ENCODE peak calls at places on chromosomes 6 and 20, in six cellular contexts. I, T, Q, G, X and U are unnamed samples.

GRCh38 chr20:44785768-44786167 is 24.6 kb downstream of the RIMS4 start:
- DNase-seq in I (no peak), T (no peak), Q (no peak), G (no peak), X (no peak), U (no peak)

GRCh38 chr6:33862536-33862935 is 58.7 kb upstream of the MLN start:
- DNase-seq in I (no peak), T (no peak), Q (no peak), G (no peak), X (no peak), U (no peak)

GRCh38 chr20:36092424-36093024 is 62.0 kb upstream of the EPB41L1 start:
- DNase-seq in I (no peak), T (no peak), Q (no peak), G (peak; percentile 9), X (no peak), U (no peak)

GRCh38 chr20:7399575-7399974 is 540.7 kb downstream of the HAO1 start:
- DNase-seq in I (no peak), T (no peak), Q (no peak), G (no peak), X (no peak), U (no peak)

GRCh38 chr6:37486440-37486839 is 13.3 kb downstream of the CCDC167 start:
- DNase-seq in I (no peak), T (no peak), Q (no peak), G (no peak), X (no peak), U (no peak)

GRCh38 chr6:111113731-111114438 is 26.6 kb downstream of the SLC16A10 start:
- DNase-seq in I (no peak), T (peak; percentile 61), Q (peak; percentile 39), G (no peak), X (no peak), U (no peak)

GRCh38 chr6:155174576-155175174 is 89.1 kb upstream of the CLDN20 start:
- DNase-seq in I (peak; percentile 91), T (peak; percentile 70), Q (peak; percentile 86), G (peak; percentile 64), X (peak; percentile 61), U (peak; percentile 97)

GRCh38 chr6:137661601-137662000 is 167.4 kb upstream of the OLIG3 start:
- DNase-seq in I (no peak), T (no peak), Q (no peak), G (peak; percentile 20), X (no peak), U (no peak)

GRCh38 chr20:51382986-51383821 is 159.3 kb downstream of the NFATC2 start:
- DNase-seq in I (peak; percentile 13), T (no peak), Q (no peak), G (no peak), X (no peak), U (no peak)

GRCh38 chr20:49700411-49701185 is 13.1 kb downstream of the B4GALT5 start:
- DNase-seq in I (no peak), T (peak; percentile 36), Q (peak; percentile 46), G (no peak), X (peak; percentile 60), U (no peak)

GRCh38 chr6:151059612-151060095 is 180.1 kb upstream of the AKAP12 start:
- DNase-seq in I (no peak), T (no peak), Q (no peak), G (no peak), X (no peak), U (no peak)

GRCh38 chr6:167485186-167485978 is 160.5 kb downstream of the TTLL2 start:
- DNase-seq in I (no peak), T (no peak), Q (peak; percentile 59), G (no peak), X (no peak), U (no peak)

GRCh38 chr20:52494244-52494643 is 302.7 kb upstream of the ZFP64 start:
- DNase-seq in I (no peak), T (peak; percentile 94), Q (peak; percentile 12), G (no peak), X (peak; percentile 69), U (no peak)

GRCh38 chr6:28693751-28694443 is 168.2 kb downstream of the GPX5 start:
- DNase-seq in I (no peak), T (no peak), Q (peak; percentile 37), G (no peak), X (no peak), U (no peak)

GRCh38 chr20:53738039-53738944 is 144.7 kb upstream of the ZNF217 start:
- DNase-seq in I (peak; percentile 11), T (peak; percentile 79), Q (peak; percentile 63), G (no peak), X (peak; percentile 83), U (no peak)

GRCh38 chr6:138499303-138499991 is at the start of gene NHSL1:
- DNase-seq in I (no peak), T (no peak), Q (peak; percentile 49), G (no peak), X (peak; percentile 18), U (no peak)

GRCh38 chr6:13336553-13336952 is 8.2 kb upstream of the TBC1D7 start:
- DNase-seq in I (peak; percentile 45), T (peak; percentile 86), Q (peak; percentile 85), G (peak; percentile 54), X (peak; percentile 93), U (peak; percentile 69)

GRCh38 chr6:358847-359246 is 32.7 kb upstream of the IRF4 start:
- DNase-seq in I (no peak), T (no peak), Q (no peak), G (no peak), X (no peak), U (no peak)

GRCh38 chr6:135498178-135498841 is 770 bp upstream of the AHI1 start:
- DNase-seq in I (peak; percentile 79), T (peak; percentile 88), Q (peak; percentile 81), G (peak; percentile 73), X (peak; percentile 70), U (peak; percentile 70)

GRCh38 chr6:28657367-28657755 is 131.7 kb downstream of the GPX5 start:
- DNase-seq in I (no peak), T (no peak), Q (peak; percentile 14), G (no peak), X (no peak), U (no peak)

GRCh38 chr6:139996253-139996834 is 621.9 kb upstream of the CITED2 start:
- DNase-seq in I (no peak), T (no peak), Q (no peak), G (peak; percentile 4), X (no peak), U (no peak)

GRCh38 chr20:63252157-63252780 is 2.0 kb downstream of the NKAIN4 start:
- DNase-seq in I (no peak), T (no peak), Q (peak; percentile 70), G (no peak), X (no peak), U (no peak)

GRCh38 chr20:45945678-45946148 is 11.2 kb downstream of the PCIF1 start:
- DNase-seq in I (no peak), T (no peak), Q (no peak), G (no peak), X (no peak), U (no peak)

GRCh38 chr20:50304883-50305635 is 114.4 kb downstream of the CEBPB start:
- DNase-seq in I (no peak), T (peak; percentile 98), Q (no peak), G (no peak), X (peak; percentile 91), U (no peak)

GRCh38 chr6:109455161-109455501 is 441 bp downstream of the MICAL1 start:
- DNase-seq in I (no peak), T (no peak), Q (no peak), G (peak; percentile 68), X (no peak), U (no peak)

GRCh38 chr6:17871169-17871479 is 116.3 kb downstream of the KIF13A start:
- DNase-seq in I (no peak), T (no peak), Q (no peak), G (no peak), X (no peak), U (no peak)

GRCh38 chr20:15759546-15760216 is 813.6 kb downstream of the KIF16B start:
- DNase-seq in I (no peak), T (no peak), Q (peak; percentile 33), G (no peak), X (peak; percentile 1), U (no peak)